ENCODE peak calls at places on chromosomes 13 and 19, in ten cellular contexts. One of them, this sample, is unnamed.

GRCh38 chr13:37618554-37618953 is 20.0 kb upstream of the POSTN start:
- DNase-seq in heart left ventricle: no peak
- DNase-seq in GM12865: no peak
- DNase-seq in uterus: no peak
- DNase-seq in WERI-Rb-1: no peak
- DNase-seq in lower lobe of right lung: no peak
- DNase-seq in AG09309: peak
- DNase-seq in AG04449: peak
- DNase-seq in AG04450: no peak
- DNase-seq in kidney epithelial cell: peak
- DNase-seq in this sample: peak

GRCh38 chr13:113337556-113337955 is 26.4 kb downstream of the GRTP1 start:
- DNase-seq in kidney epithelial cell: no peak
- DNase-seq in GM12865: no peak
- DNase-seq in AG09309: no peak
- DNase-seq in uterus: no peak
- DNase-seq in lower lobe of right lung: peak
- DNase-seq in AG04450: no peak
- DNase-seq in heart left ventricle: no peak
- DNase-seq in AG04449: no peak
- DNase-seq in WERI-Rb-1: no peak
- DNase-seq in this sample: no peak

GRCh38 chr13:27920677-27921420 is 1.0 kb downstream of the PDX1 start:
- DNase-seq in uterus: no peak
- DNase-seq in lower lobe of right lung: no peak
- DNase-seq in AG04449: no peak
- DNase-seq in AG04450: no peak
- DNase-seq in WERI-Rb-1: peak
- DNase-seq in heart left ventricle: no peak
- DNase-seq in GM12865: no peak
- DNase-seq in AG09309: no peak
- DNase-seq in kidney epithelial cell: no peak
- DNase-seq in this sample: no peak

GRCh38 chr13:20495087-20496023 is 30.3 kb downstream of the CRYL1 start:
- DNase-seq in kidney epithelial cell: no peak
- DNase-seq in AG04450: peak
- DNase-seq in lower lobe of right lung: no peak
- DNase-seq in GM12865: peak
- DNase-seq in WERI-Rb-1: peak
- DNase-seq in AG09309: peak
- DNase-seq in heart left ventricle: peak
- DNase-seq in uterus: peak
- DNase-seq in AG04449: peak
- DNase-seq in this sample: no peak

GRCh38 chr13:51557875-51558604 is 26.2 kb upstream of the WDFY2 start:
- DNase-seq in uterus: peak
- DNase-seq in AG04450: peak
- DNase-seq in WERI-Rb-1: no peak
- DNase-seq in GM12865: no peak
- DNase-seq in lower lobe of right lung: no peak
- DNase-seq in heart left ventricle: no peak
- DNase-seq in AG04449: peak
- DNase-seq in kidney epithelial cell: peak
- DNase-seq in AG09309: peak
- DNase-seq in this sample: peak

GRCh38 chr13:112073245-112074138 is 6.5 kb downstream of the SOX1 start:
- DNase-seq in heart left ventricle: no peak
- DNase-seq in kidney epithelial cell: no peak
- DNase-seq in WERI-Rb-1: no peak
- DNase-seq in AG04449: no peak
- DNase-seq in AG04450: no peak
- DNase-seq in lower lobe of right lung: no peak
- DNase-seq in uterus: no peak
- DNase-seq in AG09309: no peak
- DNase-seq in GM12865: no peak
- DNase-seq in this sample: no peak

GRCh38 chr19:51594774-51595109 is 23.7 kb downstream of the ZNF175 start:
- DNase-seq in lower lobe of right lung: no peak
- DNase-seq in AG04449: no peak
- DNase-seq in AG09309: no peak
- DNase-seq in WERI-Rb-1: no peak
- DNase-seq in uterus: no peak
- DNase-seq in AG04450: no peak
- DNase-seq in heart left ventricle: no peak
- DNase-seq in GM12865: no peak
- DNase-seq in kidney epithelial cell: no peak
- DNase-seq in this sample: no peak

GRCh38 chr19:41887711-41888382 is 4.9 kb downstream of the ARHGEF1 start:
- DNase-seq in kidney epithelial cell: peak
- DNase-seq in AG04450: no peak
- DNase-seq in lower lobe of right lung: peak
- DNase-seq in AG09309: no peak
- DNase-seq in AG04449: no peak
- DNase-seq in uterus: no peak
- DNase-seq in WERI-Rb-1: no peak
- DNase-seq in GM12865: peak
- DNase-seq in heart left ventricle: no peak
- DNase-seq in this sample: peak

GRCh38 chr13:98429081-98429480 is 147.8 kb downstream of the STK24 start:
- DNase-seq in heart left ventricle: no peak
- DNase-seq in AG09309: no peak
- DNase-seq in uterus: no peak
- DNase-seq in WERI-Rb-1: no peak
- DNase-seq in AG04449: no peak
- DNase-seq in AG04450: no peak
- DNase-seq in GM12865: no peak
- DNase-seq in lower lobe of right lung: no peak
- DNase-seq in kidney epithelial cell: no peak
- DNase-seq in this sample: no peak

GRCh38 chr13:106213028-106213427 is 322.4 kb downstream of the EFNB2 start:
- DNase-seq in uterus: no peak
- DNase-seq in GM12865: no peak
- DNase-seq in AG04449: no peak
- DNase-seq in WERI-Rb-1: no peak
- DNase-seq in heart left ventricle: no peak
- DNase-seq in AG09309: no peak
- DNase-seq in kidney epithelial cell: no peak
- DNase-seq in AG04450: no peak
- DNase-seq in lower lobe of right lung: no peak
- DNase-seq in this sample: no peak

GRCh38 chr13:114130131-114130707 is 2.2 kb downstream of the RASA3 start:
- DNase-seq in AG04449: no peak
- DNase-seq in AG09309: no peak
- DNase-seq in WERI-Rb-1: peak
- DNase-seq in lower lobe of right lung: peak
- DNase-seq in heart left ventricle: no peak
- DNase-seq in kidney epithelial cell: no peak
- DNase-seq in GM12865: peak
- DNase-seq in AG04450: no peak
- DNase-seq in uterus: no peak
- DNase-seq in this sample: no peak

GRCh38 chr13:37443538-37443937 is 155.0 kb downstream of the POSTN start:
- DNase-seq in lower lobe of right lung: no peak
- DNase-seq in AG09309: peak
- DNase-seq in AG04449: peak
- DNase-seq in WERI-Rb-1: no peak
- DNase-seq in heart left ventricle: no peak
- DNase-seq in GM12865: no peak
- DNase-seq in uterus: no peak
- DNase-seq in AG04450: peak
- DNase-seq in kidney epithelial cell: peak
- DNase-seq in this sample: peak

GRCh38 chr13:64471916-64472315 is 2758.2 kb downstream of the PCDH9 start:
- DNase-seq in GM12865: no peak
- DNase-seq in AG09309: peak
- DNase-seq in kidney epithelial cell: no peak
- DNase-seq in heart left ventricle: no peak
- DNase-seq in WERI-Rb-1: no peak
- DNase-seq in AG04449: peak
- DNase-seq in lower lobe of right lung: no peak
- DNase-seq in AG04450: peak
- DNase-seq in uterus: no peak
- DNase-seq in this sample: no peak

GRCh38 chr19:42114412-42114811 is 17.8 kb downstream of the POU2F2 start:
- DNase-seq in AG04450: no peak
- DNase-seq in WERI-Rb-1: peak
- DNase-seq in heart left ventricle: no peak
- DNase-seq in uterus: no peak
- DNase-seq in GM12865: peak
- DNase-seq in kidney epithelial cell: no peak
- DNase-seq in AG04449: no peak
- DNase-seq in lower lobe of right lung: no peak
- DNase-seq in AG09309: no peak
- DNase-seq in this sample: no peak

DNA sequence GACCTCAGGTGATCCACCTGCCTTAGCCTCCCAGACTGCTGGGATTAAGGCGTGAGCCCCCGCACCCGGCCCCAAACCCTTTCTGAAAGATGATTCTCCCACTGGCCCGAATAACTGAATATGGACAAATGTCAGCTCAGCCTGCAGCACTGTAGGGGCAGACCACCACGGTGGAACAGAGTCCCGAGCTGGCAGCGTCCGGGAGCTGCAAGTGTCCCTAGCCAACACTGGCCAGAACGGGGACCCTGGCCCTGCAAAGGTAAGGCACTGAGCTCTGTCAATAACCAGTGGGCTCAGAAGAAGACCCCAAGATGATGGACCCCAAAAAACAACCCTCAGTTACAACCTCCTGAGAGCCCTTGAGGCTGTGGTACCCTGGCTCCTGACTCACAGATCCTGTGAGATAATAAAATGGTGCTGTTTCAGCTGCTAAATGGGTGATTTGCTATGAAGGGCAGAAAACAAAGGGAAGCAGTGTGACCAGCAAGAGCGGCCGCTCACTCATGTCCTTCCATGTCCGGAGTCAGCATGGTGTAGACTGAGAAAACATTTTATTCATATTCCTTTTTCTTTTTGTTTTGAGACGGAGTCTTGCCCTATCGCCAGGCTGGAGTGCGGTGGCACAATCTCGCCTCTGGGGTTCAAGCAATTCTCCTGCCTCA is 1.6 kb downstream of the LSM7 start:
- DNase-seq in AG04449: no peak
- DNase-seq in lower lobe of right lung: no peak
- DNase-seq in AG04450: no peak
- DNase-seq in heart left ventricle: no peak
- DNase-seq in uterus: no peak
- DNase-seq in WERI-Rb-1: no peak
- DNase-seq in GM12865: no peak
- DNase-seq in AG09309: no peak
- DNase-seq in kidney epithelial cell: no peak
- DNase-seq in this sample: no peak
- H3K4me3 ChIP-seq in AG04449: no peak
- H3K4me3 ChIP-seq in lower lobe of right lung: no peak
- H3K4me3 ChIP-seq in AG04450: peak
- H3K4me3 ChIP-seq in heart left ventricle: peak
- H3K4me3 ChIP-seq in uterus: no peak
- H3K4me3 ChIP-seq in WERI-Rb-1: no peak
- H3K4me3 ChIP-seq in GM12865: peak
- H3K4me3 ChIP-seq in AG09309: no peak
- H3K4me3 ChIP-seq in kidney epithelial cell: no peak
- H3K4me3 ChIP-seq in this sample: no peak

GRCh38 chr19:9597027-9597426 is 12.7 kb upstream of the ZNF121 start:
- DNase-seq in AG04449: peak
- DNase-seq in lower lobe of right lung: no peak
- DNase-seq in kidney epithelial cell: no peak
- DNase-seq in AG04450: no peak
- DNase-seq in GM12865: no peak
- DNase-seq in uterus: no peak
- DNase-seq in heart left ventricle: no peak
- DNase-seq in WERI-Rb-1: no peak
- DNase-seq in AG09309: peak
- DNase-seq in this sample: peak
- H3K4me3 ChIP-seq in AG04449: no peak
- H3K4me3 ChIP-seq in lower lobe of right lung: no peak
- H3K4me3 ChIP-seq in kidney epithelial cell: no peak
- H3K4me3 ChIP-seq in AG04450: no peak
- H3K4me3 ChIP-seq in GM12865: no peak
- H3K4me3 ChIP-seq in uterus: no peak
- H3K4me3 ChIP-seq in heart left ventricle: no peak
- H3K4me3 ChIP-seq in WERI-Rb-1: no peak
- H3K4me3 ChIP-seq in AG09309: no peak
- H3K4me3 ChIP-seq in this sample: no peak

GRCh38 chr19:33446918-33447293 is 73.4 kb downstream of the CEBPG start:
- DNase-seq in WERI-Rb-1: no peak
- DNase-seq in kidney epithelial cell: no peak
- DNase-seq in heart left ventricle: no peak
- DNase-seq in lower lobe of right lung: no peak
- DNase-seq in AG04450: no peak
- DNase-seq in AG09309: no peak
- DNase-seq in GM12865: no peak
- DNase-seq in uterus: no peak
- DNase-seq in AG04449: no peak
- DNase-seq in this sample: no peak

GRCh38 chr19:33447336-33448158 is 74.0 kb downstream of the CEBPG start:
- DNase-seq in AG04449: no peak
- DNase-seq in heart left ventricle: no peak
- DNase-seq in kidney epithelial cell: no peak
- DNase-seq in AG09309: no peak
- DNase-seq in lower lobe of right lung: peak
- DNase-seq in AG04450: no peak
- DNase-seq in GM12865: no peak
- DNase-seq in uterus: no peak
- DNase-seq in WERI-Rb-1: no peak
- DNase-seq in this sample: no peak

GRCh38 chr19:33444993-33445751 is 71.7 kb downstream of the CEBPG start:
- DNase-seq in GM12865: no peak
- DNase-seq in uterus: no peak
- DNase-seq in AG04450: no peak
- DNase-seq in AG04449: no peak
- DNase-seq in kidney epithelial cell: no peak
- DNase-seq in heart left ventricle: no peak
- DNase-seq in lower lobe of right lung: peak
- DNase-seq in AG09309: no peak
- DNase-seq in WERI-Rb-1: no peak
- DNase-seq in this sample: no peak

GRCh38 chr19:33445752-33446070 is 72.2 kb downstream of the CEBPG start:
- DNase-seq in AG04449: no peak
- DNase-seq in AG04450: no peak
- DNase-seq in WERI-Rb-1: no peak
- DNase-seq in AG09309: no peak
- DNase-seq in GM12865: no peak
- DNase-seq in lower lobe of right lung: peak
- DNase-seq in kidney epithelial cell: no peak
- DNase-seq in uterus: no peak
- DNase-seq in heart left ventricle: no peak
- DNase-seq in this sample: no peak

GRCh38 chr19:33446156-33446917 is 72.8 kb downstream of the CEBPG start:
- DNase-seq in AG04449: no peak
- DNase-seq in uterus: no peak
- DNase-seq in WERI-Rb-1: no peak
- DNase-seq in kidney epithelial cell: no peak
- DNase-seq in AG09309: no peak
- DNase-seq in heart left ventricle: no peak
- DNase-seq in GM12865: no peak
- DNase-seq in lower lobe of right lung: peak
- DNase-seq in AG04450: no peak
- DNase-seq in this sample: no peak
- H3K4me3 ChIP-seq in AG04449: no peak
- H3K4me3 ChIP-seq in uterus: no peak
- H3K4me3 ChIP-seq in WERI-Rb-1: no peak
- H3K4me3 ChIP-seq in kidney epithelial cell: no peak
- H3K4me3 ChIP-seq in AG09309: no peak
- H3K4me3 ChIP-seq in heart left ventricle: no peak
- H3K4me3 ChIP-seq in GM12865: no peak
- H3K4me3 ChIP-seq in lower lobe of right lung: no peak
- H3K4me3 ChIP-seq in AG04450: no peak
- H3K4me3 ChIP-seq in this sample: no peak

GRCh38 chr13:57638147-57638890 is 6.8 kb downstream of the PCDH17 start:
- DNase-seq in heart left ventricle: no peak
- DNase-seq in uterus: no peak
- DNase-seq in WERI-Rb-1: no peak
- DNase-seq in AG04450: no peak
- DNase-seq in kidney epithelial cell: no peak
- DNase-seq in lower lobe of right lung: no peak
- DNase-seq in GM12865: no peak
- DNase-seq in AG09309: no peak
- DNase-seq in AG04449: no peak
- DNase-seq in this sample: no peak
- H3K4me3 ChIP-seq in heart left ventricle: peak
- H3K4me3 ChIP-seq in uterus: no peak
- H3K4me3 ChIP-seq in WERI-Rb-1: no peak
- H3K4me3 ChIP-seq in AG04450: no peak
- H3K4me3 ChIP-seq in kidney epithelial cell: no peak
- H3K4me3 ChIP-seq in lower lobe of right lung: peak
- H3K4me3 ChIP-seq in GM12865: no peak
- H3K4me3 ChIP-seq in AG09309: no peak
- H3K4me3 ChIP-seq in AG04449: no peak
- H3K4me3 ChIP-seq in this sample: no peak

This sample was measured in BJ.